ENCODE peak calls at places on chromosomes 12 and 14, in nine cellular contexts. H is AG04450; M is esophagus muscularis mucosa; E is mucosa of descending colon; C is fibroblast of lung; B is adipocyte; W is effector memory CD4-positive, alpha-beta T cell; X is aorta; D is thoracic aorta. N is an unnamed sample. For H3K9me3, the result is how much of the 10 kb centered on the place peaks cover.

GRCh38 chr12:110639336-110640178 is 25.6 kb downstream of the TCTN1 start:
- DNase-seq in H (peak), M (no peak), E (no peak), C (peak), B (peak), W (no peak), X (no peak), D (no peak), N (peak)

GRCh38 chr14:99038401-99038800 is 233.6 kb downstream of the BCL11B start:
- DNase-seq in H (no peak), M (no peak), E (no peak), C (peak), B (no peak), W (no peak), X (peak), D (no peak), N (no peak)

GRCh38 chr12:132803883-132804282 is 24.8 kb downstream of the GOLGA3 start:
- DNase-seq in H (no peak), M (no peak), E (no peak), C (no peak), B (no peak), W (no peak), X (no peak), D (no peak), N (no peak)

GRCh38 chr12:51901881-51902280 is 5.4 kb upstream of the ACVRL1 start:
- DNase-seq in H (no peak), M (no peak), E (no peak), C (no peak), B (no peak), W (no peak), X (peak), D (no peak), N (no peak)

GRCh38 chr12:104490221-104490620 is 33.5 kb downstream of the CHST11 start:
- DNase-seq in H (no peak), M (no peak), E (no peak), C (no peak), B (no peak), W (no peak), X (no peak), D (no peak), N (no peak)

GRCh38 chr12:90999946-91000345 is 4.8 kb downstream of the EPYC start:
- DNase-seq in H (no peak), M (no peak), E (no peak), C (no peak), B (peak), W (no peak), X (no peak), D (no peak), N (no peak)

GRCh38 chr12:31510034-31510433 is 80.9 kb downstream of the DENND5B start:
- DNase-seq in H (no peak), M (no peak), E (no peak), C (no peak), B (no peak), W (no peak), X (no peak), D (no peak), N (no peak)

GRCh38 chr12:6620137-6620884 is 13.1 kb upstream of the CHD4 start:
- DNase-seq in H (no peak), M (no peak), E (peak), C (no peak), B (no peak), W (no peak), X (peak), D (no peak), N (no peak)

GRCh38 chr14:76697246-76697645 is 64.0 kb upstream of the VASH1 start:
- DNase-seq in H (no peak), M (peak), E (no peak), C (no peak), B (no peak), W (no peak), X (no peak), D (no peak), N (no peak)

GRCh38 chr12:779745-780734 is 27.7 kb downstream of the WNK1 start:
- DNase-seq in H (peak), M (no peak), E (no peak), C (peak), B (peak), W (no peak), X (no peak), D (no peak), N (no peak)

GRCh38 chr14:26527095-26527494 is 70.7 kb downstream of the NOVA1 start:
- DNase-seq in H (no peak), M (no peak), E (no peak), C (no peak), B (no peak), W (no peak), X (no peak), D (no peak), N (no peak)
- H3K4me3 ChIP-seq in H (no peak), M (no peak), E (no peak), C (no peak), B (no peak), W (no peak), X (no peak), D (no peak), N (no peak)

GRCh38 chr12:38289396-38289795 is 27.2 kb upstream of the ALG10B start:
- DNase-seq in H (no peak), M (no peak), E (no peak), C (no peak), B (no peak), W (no peak), X (no peak), D (no peak), N (no peak)
- H3K9me3 ChIP-seq in H (under half), M (under half), E (under half), C (under half), B (under half), W (under half), X (under half), D (under half), N (under half)

GRCh38 chr12:54588892-54589291 is 433 bp upstream of the PPP1R1A start:
- DNase-seq in H (no peak), M (no peak), E (no peak), C (no peak), B (no peak), W (no peak), X (no peak), D (no peak), N (no peak)
- H3K4me3 ChIP-seq in H (no peak), M (peak), E (no peak), C (no peak), B (peak), W (no peak), X (peak), D (peak), N (no peak)

DNA sequence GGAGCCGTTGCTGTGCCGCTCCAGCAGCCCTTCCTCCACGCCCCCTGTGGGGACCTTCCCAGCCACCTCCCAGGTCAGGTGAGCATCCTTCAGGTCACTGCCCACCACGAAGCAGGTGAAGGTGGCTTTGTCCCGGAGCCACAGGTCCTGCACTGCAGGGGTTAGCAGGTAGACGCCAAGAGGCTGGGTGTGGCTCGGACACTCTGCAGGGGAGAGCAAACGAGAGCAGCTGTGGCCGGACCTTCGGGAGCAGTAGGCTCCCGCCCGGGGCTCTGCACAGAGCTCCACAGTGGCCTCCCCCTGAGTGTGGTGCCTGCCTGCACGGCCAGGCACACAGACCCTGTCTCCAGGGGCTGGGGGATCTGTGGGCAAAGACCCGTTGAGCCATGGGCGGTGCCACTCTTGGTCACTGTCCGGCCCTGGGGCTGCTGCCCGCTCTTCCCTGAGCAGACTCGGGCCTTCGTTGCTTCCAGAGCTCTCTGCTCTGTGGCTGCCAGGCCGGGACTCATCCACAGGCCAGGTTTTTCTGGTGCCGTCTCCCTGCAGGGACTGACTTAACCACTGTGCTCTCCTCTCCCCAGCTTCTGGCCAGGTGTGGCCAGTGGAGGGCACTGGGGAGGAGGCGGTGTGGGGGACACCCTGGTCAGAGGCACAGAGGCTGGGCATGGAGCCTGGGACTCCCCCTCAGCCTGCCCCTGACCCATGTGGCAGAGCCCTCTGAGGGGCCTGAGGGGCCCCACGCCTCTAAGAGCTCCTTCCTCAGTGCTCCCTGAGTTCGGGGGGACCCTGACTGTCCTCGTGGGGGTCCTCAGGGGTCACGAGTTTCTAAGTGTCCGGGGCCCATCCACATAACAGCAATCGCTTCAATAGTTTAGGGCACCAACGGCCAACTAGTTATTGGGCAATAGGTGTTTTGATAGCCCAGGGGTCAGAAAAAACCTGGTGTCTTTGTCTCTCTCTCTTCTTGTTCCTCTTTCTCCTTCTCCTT is 314.9 kb downstream of the TMEM121 start:
- DNase-seq in H (no peak), M (no peak), E (no peak), C (no peak), B (no peak), W (no peak), X (no peak), D (no peak), N (no peak)
- H3K9me3 ChIP-seq in H (half or more), M (under half), E (under half), C (under half), B (under half), W (under half), X (under half), D (under half), N (under half)

GRCh38 chr14:95523051-95523817 is 6.8 kb upstream of the SYNE3 start:
- DNase-seq in H (no peak), M (no peak), E (no peak), C (no peak), B (no peak), W (no peak), X (no peak), D (no peak), N (no peak)
- H3K4me3 ChIP-seq in H (peak), M (no peak), E (no peak), C (no peak), B (peak), W (peak), X (no peak), D (peak), N (no peak)

N was measured in MM.1S.